ENCODE peak calls at places on chromosome 20, in seven cellular contexts. Q is epithelial cell of esophagus; V is endodermal cell; Y is cardiac muscle cell; Z is NCI-H2171 treated with DMSO at 0.1 percent for 48 hours; E is activated naive CD8-positive, alpha-beta T cell treated with anti-CD3 and anti-CD28 coated beads, Interleukin-2, amount 50 U/mL, for 24 hours; F is AG04450. P is an unnamed sample.

GRCh38 chr20:33010674-33011449 is 3.4 kb downstream of the BPIFB2 start:
- DNase-seq in Q (no peak), V (no peak), Y (no peak), Z (no peak), E (no peak), F (no peak), P (no peak)

GRCh38 chr20:12605751-12606150 is 403.0 kb upstream of the SPTLC3 start:
- DNase-seq in Q (no peak), V (no peak), Y (no peak), Z (no peak), E (no peak), F (no peak), P (no peak)

GRCh38 chr20:4766631-4767030 is 44.9 kb downstream of the PRND start:
- DNase-seq in Q (no peak), V (no peak), Y (no peak), Z (no peak), E (no peak), F (no peak), P (no peak)

GRCh38 chr20:16821211-16822089 is 73.3 kb downstream of the OTOR start:
- DNase-seq in Q (peak), V (peak), Y (peak), Z (peak), E (peak), F (no peak), P (no peak)

GRCh38 chr20:32585011-32585518 is at the start of gene NOL4L:
- DNase-seq in Q (peak), V (peak), Y (peak), Z (peak), E (peak), F (no peak), P (no peak)

GRCh38 chr20:31570735-31571617 is 34.1 kb upstream of the ID1 start:
- DNase-seq in Q (no peak), V (no peak), Y (no peak), Z (no peak), E (no peak), F (no peak), P (no peak)

GRCh38 chr20:59301343-59302007 is 1.1 kb downstream of the EDN3 start:
- DNase-seq in Q (no peak), V (no peak), Y (no peak), Z (no peak), E (no peak), F (no peak), P (no peak)

GRCh38 chr20:21237956-21238355 is 65.2 kb upstream of the XRN2 start:
- DNase-seq in Q (peak), V (no peak), Y (no peak), Z (no peak), E (no peak), F (no peak), P (no peak)

GRCh38 chr20:35992713-35993335 is 24.4 kb downstream of the CNBD2 start:
- DNase-seq in Q (peak), V (peak), Y (peak), Z (peak), E (peak), F (no peak), P (no peak)

GRCh38 chr20:38340693-38341092 is 5.6 kb upstream of the LBP start:
- DNase-seq in Q (no peak), V (no peak), Y (no peak), Z (no peak), E (no peak), F (no peak), P (no peak)

GRCh38 chr20:2742934-2743559 is 50.5 kb downstream of the EBF4 start:
- DNase-seq in Q (peak), V (peak), Y (peak), Z (peak), E (peak), F (peak), P (no peak)

GRCh38 chr20:32439132-32439829 is 81.2 kb downstream of the ASXL1 start:
- DNase-seq in Q (no peak), V (peak), Y (no peak), Z (no peak), E (peak), F (peak), P (peak)

GRCh38 chr20:17852323-17852722 is 116.3 kb downstream of the SNX5 start:
- DNase-seq in Q (no peak), V (no peak), Y (no peak), Z (no peak), E (no peak), F (no peak), P (no peak)

GRCh38 chr20:6044102-6044501 is 9.8 kb downstream of the LRRN4 start:
- DNase-seq in Q (peak), V (peak), Y (no peak), Z (no peak), E (no peak), F (no peak), P (no peak)